ENCODE peak calls at places on chromosome 6, in nine cellular contexts. One of them, this sample, is unnamed.
A peak's percentile ranks its signal among the peaks of the same experiment; 100 is the strongest.

GRCh38 chr6:30494275-30494990 is 5.1 kb downstream of the HLA-E start:
- DNase-seq in PC-3: no peak
- DNase-seq in GM10248: no peak
- DNase-seq in IMR-90: no peak
- DNase-seq in transverse colon: no peak
- DNase-seq in AG04449: no peak
- DNase-seq in mesothelial cell of epicardium: no peak
- DNase-seq in HFFc6: no peak
- DNase-seq in HFF-Myc: no peak
- DNase-seq in this sample: no peak

GRCh38 chr6:53854843-53855567 is 60.2 kb downstream of the LRRC1 start:
- DNase-seq in PC-3: no peak
- DNase-seq in GM10248: peak; percentile 29
- DNase-seq in IMR-90: no peak
- DNase-seq in transverse colon: no peak
- DNase-seq in AG04449: no peak
- DNase-seq in mesothelial cell of epicardium: no peak
- DNase-seq in HFFc6: no peak
- DNase-seq in HFF-Myc: no peak
- DNase-seq in this sample: peak; percentile 29

GRCh38 chr6:148893481-148893880 is 146.7 kb downstream of the UST start:
- DNase-seq in PC-3: no peak
- DNase-seq in GM10248: no peak
- DNase-seq in IMR-90: no peak
- DNase-seq in transverse colon: no peak
- DNase-seq in AG04449: no peak
- DNase-seq in mesothelial cell of epicardium: no peak
- DNase-seq in HFFc6: no peak
- DNase-seq in HFF-Myc: no peak
- DNase-seq in this sample: no peak

GRCh38 chr6:79733388-79733787 is 102.3 kb downstream of the SH3BGRL2 start:
- DNase-seq in PC-3: no peak
- DNase-seq in GM10248: no peak
- DNase-seq in IMR-90: no peak
- DNase-seq in transverse colon: no peak
- DNase-seq in AG04449: no peak
- DNase-seq in mesothelial cell of epicardium: no peak
- DNase-seq in HFFc6: no peak
- DNase-seq in HFF-Myc: no peak
- DNase-seq in this sample: no peak

GRCh38 chr6:35042041-35042440 is 99.1 kb downstream of the TCP11 start:
- DNase-seq in PC-3: no peak
- DNase-seq in GM10248: no peak
- DNase-seq in IMR-90: no peak
- DNase-seq in transverse colon: no peak
- DNase-seq in AG04449: no peak
- DNase-seq in mesothelial cell of epicardium: no peak
- DNase-seq in HFFc6: no peak
- DNase-seq in HFF-Myc: no peak
- DNase-seq in this sample: no peak

GRCh38 chr6:142728910-142729481 is 216.0 kb downstream of the HIVEP2 start:
- DNase-seq in PC-3: no peak
- DNase-seq in GM10248: no peak
- DNase-seq in IMR-90: peak; percentile 58
- DNase-seq in transverse colon: no peak
- DNase-seq in AG04449: peak; percentile 28
- DNase-seq in mesothelial cell of epicardium: no peak
- DNase-seq in HFFc6: no peak
- DNase-seq in HFF-Myc: no peak
- DNase-seq in this sample: no peak

GRCh38 chr6:115613488-115613887 is 447.2 kb downstream of the FRK start:
- DNase-seq in PC-3: peak; percentile 48
- DNase-seq in GM10248: no peak
- DNase-seq in IMR-90: peak; percentile 94
- DNase-seq in transverse colon: no peak
- DNase-seq in AG04449: peak; percentile 84
- DNase-seq in mesothelial cell of epicardium: no peak
- DNase-seq in HFFc6: peak; percentile 95
- DNase-seq in HFF-Myc: peak; percentile 89
- DNase-seq in this sample: no peak

GRCh38 chr6:32224696-32225095 is 829 bp upstream of the NOTCH4 start:
- DNase-seq in PC-3: no peak
- DNase-seq in GM10248: no peak
- DNase-seq in IMR-90: no peak
- DNase-seq in transverse colon: no peak
- DNase-seq in AG04449: no peak
- DNase-seq in mesothelial cell of epicardium: no peak
- DNase-seq in HFFc6: no peak
- DNase-seq in HFF-Myc: no peak
- DNase-seq in this sample: no peak

GRCh38 chr6:128327890-128328289 is 192.5 kb downstream of the PTPRK start:
- DNase-seq in PC-3: peak; percentile 45
- DNase-seq in GM10248: peak; percentile 5
- DNase-seq in IMR-90: peak; percentile 16
- DNase-seq in transverse colon: peak; percentile 12
- DNase-seq in AG04449: no peak
- DNase-seq in mesothelial cell of epicardium: no peak
- DNase-seq in HFFc6: peak; percentile 25
- DNase-seq in HFF-Myc: no peak
- DNase-seq in this sample: peak; percentile 9

GRCh38 chr6:145025488-145025887 is 709.8 kb downstream of the EPM2A start:
- DNase-seq in PC-3: no peak
- DNase-seq in GM10248: no peak
- DNase-seq in IMR-90: no peak
- DNase-seq in transverse colon: no peak
- DNase-seq in AG04449: no peak
- DNase-seq in mesothelial cell of epicardium: no peak
- DNase-seq in HFFc6: no peak
- DNase-seq in HFF-Myc: no peak
- DNase-seq in this sample: no peak

GRCh38 chr6:106103728-106104109 is 17.6 kb downstream of the PRDM1 start:
- DNase-seq in PC-3: peak; percentile 38
- DNase-seq in GM10248: peak; percentile 29
- DNase-seq in IMR-90: no peak
- DNase-seq in transverse colon: peak; percentile 57
- DNase-seq in AG04449: no peak
- DNase-seq in mesothelial cell of epicardium: no peak
- DNase-seq in HFFc6: no peak
- DNase-seq in HFF-Myc: no peak
- DNase-seq in this sample: no peak

GRCh38 chr6:160379464-160379863 is 31.3 kb downstream of the SLC22A3 start:
- DNase-seq in PC-3: peak; percentile 61
- DNase-seq in GM10248: no peak
- DNase-seq in IMR-90: peak; percentile 1
- DNase-seq in transverse colon: no peak
- DNase-seq in AG04449: no peak
- DNase-seq in mesothelial cell of epicardium: no peak
- DNase-seq in HFFc6: no peak
- DNase-seq in HFF-Myc: no peak
- DNase-seq in this sample: no peak

GRCh38 chr6:49666930-49667369 is 30.3 kb upstream of the RHAG start:
- DNase-seq in PC-3: no peak
- DNase-seq in GM10248: no peak
- DNase-seq in IMR-90: no peak
- DNase-seq in transverse colon: no peak
- DNase-seq in AG04449: no peak
- DNase-seq in mesothelial cell of epicardium: no peak
- DNase-seq in HFFc6: no peak
- DNase-seq in HFF-Myc: no peak
- DNase-seq in this sample: no peak

GRCh38 chr6:89509719-89510339 is 76.9 kb downstream of the ANKRD6 start:
- DNase-seq in PC-3: peak; percentile 72
- DNase-seq in GM10248: no peak
- DNase-seq in IMR-90: no peak
- DNase-seq in transverse colon: no peak
- DNase-seq in AG04449: no peak
- DNase-seq in mesothelial cell of epicardium: no peak
- DNase-seq in HFFc6: no peak
- DNase-seq in HFF-Myc: no peak
- DNase-seq in this sample: no peak

GRCh38 chr6:145530454-145530853 is 204.9 kb downstream of the EPM2A start:
- DNase-seq in PC-3: no peak
- DNase-seq in GM10248: no peak
- DNase-seq in IMR-90: no peak
- DNase-seq in transverse colon: no peak
- DNase-seq in AG04449: no peak
- DNase-seq in mesothelial cell of epicardium: no peak
- DNase-seq in HFFc6: no peak
- DNase-seq in HFF-Myc: no peak
- DNase-seq in this sample: no peak

GRCh38 chr6:15519681-15520080 is 143.1 kb downstream of the DTNBP1 start:
- DNase-seq in PC-3: no peak
- DNase-seq in GM10248: no peak
- DNase-seq in IMR-90: no peak
- DNase-seq in transverse colon: no peak
- DNase-seq in AG04449: no peak
- DNase-seq in mesothelial cell of epicardium: no peak
- DNase-seq in HFFc6: no peak
- DNase-seq in HFF-Myc: no peak
- DNase-seq in this sample: no peak

GRCh38 chr6:155495011-155495768 is 39.6 kb upstream of the NOX3 start:
- DNase-seq in PC-3: peak; percentile 6
- DNase-seq in GM10248: no peak
- DNase-seq in IMR-90: peak; percentile 92
- DNase-seq in transverse colon: peak; percentile 21
- DNase-seq in AG04449: peak; percentile 83
- DNase-seq in mesothelial cell of epicardium: no peak
- DNase-seq in HFFc6: peak; percentile 75
- DNase-seq in HFF-Myc: peak; percentile 44
- DNase-seq in this sample: no peak

GRCh38 chr6:36052092-36052491 is 24.5 kb downstream of the MAPK14 start:
- DNase-seq in PC-3: no peak
- DNase-seq in GM10248: no peak
- DNase-seq in IMR-90: no peak
- DNase-seq in transverse colon: no peak
- DNase-seq in AG04449: no peak
- DNase-seq in mesothelial cell of epicardium: no peak
- DNase-seq in HFFc6: no peak
- DNase-seq in HFF-Myc: no peak
- DNase-seq in this sample: no peak

GRCh38 chr6:122153530-122153929 is 245.9 kb upstream of the HSF2 start:
- DNase-seq in PC-3: no peak
- DNase-seq in GM10248: no peak
- DNase-seq in IMR-90: no peak
- DNase-seq in transverse colon: no peak
- DNase-seq in AG04449: no peak
- DNase-seq in mesothelial cell of epicardium: no peak
- DNase-seq in HFFc6: no peak
- DNase-seq in HFF-Myc: no peak
- DNase-seq in this sample: no peak

GRCh38 chr6:36249010-36249409 is 20.9 kb upstream of the PNPLA1 start:
- DNase-seq in PC-3: peak; percentile 57
- DNase-seq in GM10248: no peak
- DNase-seq in IMR-90: peak; percentile 70
- DNase-seq in transverse colon: no peak
- DNase-seq in AG04449: no peak
- DNase-seq in mesothelial cell of epicardium: no peak
- DNase-seq in HFFc6: peak; percentile 20
- DNase-seq in HFF-Myc: peak; percentile 2
- DNase-seq in this sample: no peak

GRCh38 chr6:91569071-91569470 is 982.2 kb upstream of the MAP3K7 start:
- DNase-seq in PC-3: peak; percentile 14
- DNase-seq in GM10248: no peak
- DNase-seq in IMR-90: peak; percentile 53
- DNase-seq in transverse colon: no peak
- DNase-seq in AG04449: no peak
- DNase-seq in mesothelial cell of epicardium: no peak
- DNase-seq in HFFc6: no peak
- DNase-seq in HFF-Myc: no peak
- DNase-seq in this sample: no peak

GRCh38 chr6:33641144-33641543 is 20.0 kb downstream of the ITPR3 start:
- DNase-seq in PC-3: no peak
- DNase-seq in GM10248: no peak
- DNase-seq in IMR-90: no peak
- DNase-seq in transverse colon: no peak
- DNase-seq in AG04449: no peak
- DNase-seq in mesothelial cell of epicardium: no peak
- DNase-seq in HFFc6: no peak
- DNase-seq in HFF-Myc: no peak
- DNase-seq in this sample: no peak
- TF ChIP-seq CTCF in PC-3: no peak
- TF ChIP-seq CTCF in GM10248: no peak
- TF ChIP-seq CTCF in IMR-90: no peak
- TF ChIP-seq CTCF in transverse colon: no peak
- TF ChIP-seq CTCF in AG04449: no peak
- TF ChIP-seq CTCF in mesothelial cell of epicardium: no peak
- TF ChIP-seq CTCF in HFFc6: no peak
- TF ChIP-seq CTCF in HFF-Myc: no peak
- TF ChIP-seq CTCF in this sample: no peak

GRCh38 chr6:130760006-130760405 is 67.2 kb upstream of the SMLR1 start:
- DNase-seq in PC-3: peak; percentile 66
- DNase-seq in GM10248: no peak
- DNase-seq in IMR-90: peak; percentile 61
- DNase-seq in transverse colon: no peak
- DNase-seq in AG04449: no peak
- DNase-seq in mesothelial cell of epicardium: no peak
- DNase-seq in HFFc6: peak; percentile 70
- DNase-seq in HFF-Myc: peak; percentile 30
- DNase-seq in this sample: no peak
- TF ChIP-seq CTCF in PC-3: peak; percentile 80
- TF ChIP-seq CTCF in GM10248: peak; percentile 15
- TF ChIP-seq CTCF in IMR-90: peak; percentile 85
- TF ChIP-seq CTCF in transverse colon: no peak
- TF ChIP-seq CTCF in AG04449: peak; percentile 69
- TF ChIP-seq CTCF in mesothelial cell of epicardium: no peak
- TF ChIP-seq CTCF in HFFc6: peak; percentile 88
- TF ChIP-seq CTCF in HFF-Myc: peak; percentile 74
- TF ChIP-seq CTCF in this sample: peak; percentile 12

GRCh38 chr6:99092009-99092408 is 144.3 kb upstream of the FBXL4 start:
- DNase-seq in PC-3: no peak
- DNase-seq in GM10248: peak; percentile 17
- DNase-seq in IMR-90: no peak
- DNase-seq in transverse colon: no peak
- DNase-seq in AG04449: no peak
- DNase-seq in mesothelial cell of epicardium: no peak
- DNase-seq in HFFc6: no peak
- DNase-seq in HFF-Myc: no peak
- DNase-seq in this sample: peak; percentile 6
- TF ChIP-seq CTCF in PC-3: no peak
- TF ChIP-seq CTCF in GM10248: no peak
- TF ChIP-seq CTCF in IMR-90: no peak
- TF ChIP-seq CTCF in transverse colon: no peak
- TF ChIP-seq CTCF in AG04449: no peak
- TF ChIP-seq CTCF in mesothelial cell of epicardium: no peak
- TF ChIP-seq CTCF in HFFc6: no peak
- TF ChIP-seq CTCF in HFF-Myc: no peak
- TF ChIP-seq CTCF in this sample: no peak

DNA sequence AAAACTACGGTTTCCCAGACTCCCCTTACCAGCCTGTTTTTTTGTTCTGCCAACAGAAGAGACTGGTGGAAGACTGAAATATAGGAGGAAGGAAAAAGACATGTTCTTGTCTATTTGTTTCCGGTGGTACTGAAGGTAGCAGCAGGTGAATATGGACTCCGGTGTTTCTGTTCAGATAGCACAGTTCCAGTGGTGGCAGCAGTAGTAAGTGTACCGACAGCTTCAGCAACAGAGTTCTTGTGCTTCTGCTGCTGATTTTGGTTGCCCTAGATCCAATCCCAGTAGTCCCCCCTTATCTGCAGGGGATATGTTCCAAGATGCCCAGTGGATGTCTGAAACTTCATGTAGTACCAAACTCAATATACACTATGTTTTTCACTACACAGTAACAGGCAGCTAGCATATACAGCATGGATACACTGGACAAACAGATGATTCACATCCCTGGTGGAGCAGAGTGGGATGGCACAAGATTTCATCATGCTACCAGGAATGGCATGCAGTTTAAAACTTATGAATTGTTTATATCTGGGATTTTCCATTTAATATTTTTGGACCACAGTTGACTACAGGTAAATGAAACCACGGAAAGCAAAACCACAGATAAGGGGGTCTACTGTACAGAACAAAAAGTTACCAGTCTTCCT is 301.8 kb downstream of the BTBD9 start:
- DNase-seq in PC-3: peak; percentile 71
- DNase-seq in GM10248: no peak
- DNase-seq in IMR-90: peak; percentile 88
- DNase-seq in transverse colon: no peak
- DNase-seq in AG04449: no peak
- DNase-seq in mesothelial cell of epicardium: no peak
- DNase-seq in HFFc6: peak; percentile 65
- DNase-seq in HFF-Myc: no peak
- DNase-seq in this sample: no peak
- TF ChIP-seq CTCF in PC-3: peak; percentile 25
- TF ChIP-seq CTCF in GM10248: no peak
- TF ChIP-seq CTCF in IMR-90: peak; percentile 36
- TF ChIP-seq CTCF in transverse colon: no peak
- TF ChIP-seq CTCF in AG04449: peak; percentile 39
- TF ChIP-seq CTCF in mesothelial cell of epicardium: peak; percentile 10
- TF ChIP-seq CTCF in HFFc6: peak; percentile 70
- TF ChIP-seq CTCF in HFF-Myc: peak; percentile 4
- TF ChIP-seq CTCF in this sample: no peak